ENCODE peak calls at places on chromosomes 13 and 19, in four cellular contexts. G is B cell, X is WERI-Rb-1, V is tibial artery. E is an unnamed sample.
A peak's percentile ranks its signal among the peaks of the same experiment; 100 is the strongest.

GRCh38 chr19:41872775-41873647 is 4.1 kb upstream of the CD79A start:
- DNase-seq in G (peak; percentile 76), X (peak; percentile 89), V (no peak), E (no peak)

GRCh38 chr13:34967851-34968562 is 25.9 kb downstream of the NBEA start:
- DNase-seq in G (no peak), X (no peak), V (no peak), E (no peak)

GRCh38 chr19:56294557-56294956 is 20.1 kb downstream of the ZSCAN5A start:
- DNase-seq in G (no peak), X (no peak), V (no peak), E (no peak)

GRCh38 chr19:2343289-2343982 is 15.0 kb downstream of the SPPL2B start:
- DNase-seq in G (no peak), X (no peak), V (no peak), E (no peak)

GRCh38 chr19:10079031-10079453 is 7.1 kb upstream of the SHFL start:
- DNase-seq in G (no peak), X (no peak), V (no peak), E (no peak)

GRCh38 chr19:48511800-48512503 is at the start of gene LMTK3:
- DNase-seq in G (no peak), X (peak; percentile 58), V (no peak), E (no peak)

GRCh38 chr13:110232756-110233155 is 74.2 kb downstream of the COL4A1 start:
- DNase-seq in G (no peak), X (no peak), V (peak; percentile 73), E (peak; percentile 80)

GRCh38 chr13:108993346-108993745 is 363.9 kb downstream of the MYO16 start:
- DNase-seq in G (no peak), X (no peak), V (no peak), E (no peak)

GRCh38 chr13:51644649-51645048 is 60.4 kb downstream of the WDFY2 start:
- DNase-seq in G (peak; percentile 43), X (no peak), V (no peak), E (no peak)

GRCh38 chr13:26605845-26606244 is 48.4 kb downstream of the WASF3 start:
- DNase-seq in G (no peak), X (peak; percentile 65), V (no peak), E (no peak)
- TF ChIP-seq CTCF in G (no peak), X (peak; percentile 61), V (no peak), E (no peak)

GRCh38 chr13:39672378-39673132 is 17.1 kb downstream of the COG6 start:
- DNase-seq in G (no peak), X (no peak), V (no peak), E (no peak)

GRCh38 chr13:39675904-39676303 is 20.4 kb downstream of the COG6 start:
- DNase-seq in G (no peak), X (no peak), V (no peak), E (no peak)

GRCh38 chr13:39682310-39682709 is 26.8 kb downstream of the COG6 start:
- DNase-seq in G (no peak), X (no peak), V (no peak), E (no peak)

DNA sequence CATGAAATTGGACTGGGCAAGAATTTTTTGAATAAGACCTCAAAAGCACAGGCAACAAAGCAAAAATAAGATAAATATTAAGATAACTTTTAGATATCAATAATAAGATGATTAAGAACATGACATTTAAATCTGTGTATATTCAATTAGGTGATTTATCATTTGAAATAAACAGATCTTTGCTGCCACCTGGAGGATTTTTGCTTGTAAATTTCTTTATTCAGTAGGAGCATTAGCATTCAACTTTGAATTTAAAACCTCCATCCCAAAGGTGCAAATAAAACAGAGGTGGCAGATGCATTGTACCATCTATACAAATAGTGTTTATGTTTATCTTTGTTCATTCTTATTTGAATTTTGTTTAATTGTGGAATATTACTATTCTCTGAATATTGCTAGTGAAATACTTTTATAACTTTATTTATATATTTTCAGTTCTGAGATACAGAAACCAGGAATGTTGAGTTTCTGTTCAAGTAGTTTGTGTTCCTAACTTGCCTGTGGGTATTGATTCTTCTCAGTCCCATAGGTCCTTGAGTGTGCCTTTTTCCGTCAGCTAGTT is 20.9 kb downstream of the COG6 start:
- DNase-seq in G (no peak), X (no peak), V (no peak), E (no peak)
- TF ChIP-seq CTCF in G (peak; percentile 75), X (no peak), V (peak; percentile 55), E (no peak)

GRCh38 chr13:98773053-98773452 is 20.6 kb upstream of the SLC15A1 start:
- DNase-seq in G (no peak), X (no peak), V (no peak), E (no peak)
- TF ChIP-seq CTCF in G (no peak), X (peak; percentile 51), V (no peak), E (no peak)

DNA sequence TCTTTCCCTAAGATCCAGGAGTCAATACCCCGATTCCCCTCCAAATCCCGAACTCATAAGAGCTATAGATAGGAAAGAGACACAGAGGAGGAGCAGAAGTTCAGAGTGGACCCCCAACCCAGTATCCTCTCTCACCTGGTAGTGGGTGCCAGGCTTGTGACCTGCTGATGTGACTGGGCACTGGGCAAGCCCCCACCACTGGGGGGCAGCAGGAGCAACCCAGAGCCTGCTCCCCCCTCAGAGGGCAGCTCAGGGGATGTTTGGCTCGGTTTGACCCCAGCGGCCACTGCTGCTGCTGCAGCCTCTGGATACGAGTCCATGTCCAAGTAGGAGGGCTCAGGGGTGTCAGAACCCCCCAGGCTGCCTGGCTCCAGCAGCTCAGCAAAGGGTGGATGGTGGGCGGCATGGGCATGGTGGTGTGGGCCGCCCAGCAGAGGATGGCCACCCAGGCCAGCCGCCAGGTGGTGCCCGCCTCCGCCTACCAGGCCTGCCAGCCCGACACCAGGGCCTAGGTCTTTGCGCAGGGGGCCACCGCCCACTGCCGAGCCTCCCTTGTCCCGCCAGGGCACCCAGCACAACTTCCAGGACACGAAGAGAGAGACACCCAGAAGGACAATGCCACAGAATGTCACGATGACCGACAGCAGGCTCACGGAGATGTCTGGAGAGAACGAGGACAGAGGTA is 7.4 kb downstream of the SYT3 start:
- DNase-seq in G (no peak), X (no peak), V (no peak), E (no peak)
- TF ChIP-seq CTCF in G (no peak), X (peak; percentile 36), V (no peak), E (no peak)

DNA sequence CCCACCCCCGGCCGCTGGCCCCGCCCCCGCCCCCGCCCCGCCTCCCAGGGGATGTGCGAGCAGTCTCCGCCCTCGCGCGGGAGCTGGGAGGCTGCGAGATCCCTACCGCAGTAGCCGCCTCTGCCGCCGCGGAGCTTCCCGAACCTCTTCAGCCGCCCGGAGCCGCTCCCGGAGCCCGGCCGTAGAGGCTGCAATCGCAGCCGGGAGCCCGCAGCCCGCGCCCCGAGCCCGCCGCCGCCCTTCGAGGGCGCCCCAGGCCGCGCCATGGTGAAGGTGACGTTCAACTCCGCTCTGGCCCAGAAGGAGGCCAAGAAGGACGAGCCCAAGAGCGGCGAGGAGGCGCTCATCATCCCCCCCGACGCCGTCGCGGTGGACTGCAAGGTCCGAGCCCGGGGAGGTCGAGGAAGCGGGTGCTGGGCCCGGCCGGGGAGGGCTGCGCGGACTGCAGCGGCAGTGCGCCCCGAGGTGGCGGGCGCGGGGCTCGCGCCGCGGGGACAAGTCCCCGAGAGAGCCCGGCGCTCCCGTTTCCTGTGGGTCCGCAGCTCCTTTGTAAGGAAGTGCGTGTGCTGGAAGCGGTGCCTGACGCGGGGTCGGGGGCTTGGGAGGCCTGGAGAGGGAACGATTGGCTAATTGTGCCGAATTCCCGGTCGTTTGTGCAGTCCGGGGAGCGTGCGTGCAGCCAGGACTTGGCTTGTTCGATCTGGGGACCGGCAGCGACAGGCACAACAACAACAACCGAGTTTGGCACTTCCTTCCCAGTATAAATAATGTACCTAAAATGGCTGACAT is at the start of gene ITM2B:
- DNase-seq in G (peak; percentile 51), X (peak; percentile 45), V (peak; percentile 77), E (peak; percentile 87)
- TF ChIP-seq CTCF in G (peak; percentile 57), X (peak; percentile 33), V (peak; percentile 29), E (no peak)

GRCh38 chr13:45206340-45206739 is 5.5 kb upstream of the KCTD4 start:
- DNase-seq in G (no peak), X (no peak), V (no peak), E (no peak)

GRCh38 chr13:45207319-45207718 is 6.5 kb upstream of the KCTD4 start:
- DNase-seq in G (no peak), X (no peak), V (no peak), E (no peak)

GRCh38 chr13:45205124-45205523 is 4.3 kb upstream of the KCTD4 start:
- DNase-seq in G (no peak), X (no peak), V (no peak), E (no peak)

GRCh38 chr13:45209229-45209628 is 8.4 kb upstream of the KCTD4 start:
- DNase-seq in G (no peak), X (no peak), V (no peak), E (no peak)

GRCh38 chr13:45208132-45208531 is 7.3 kb upstream of the KCTD4 start:
- DNase-seq in G (no peak), X (no peak), V (no peak), E (no peak)
- TF ChIP-seq CTCF in G (no peak), X (no peak), V (no peak), E (no peak)

GRCh38 chr13:113561417-113562084 is 23.0 kb upstream of the TFDP1 start:
- DNase-seq in G (no peak), X (peak; percentile 24), V (no peak), E (peak; percentile 62)

GRCh38 chr13:113560645-113561416 is 23.7 kb upstream of the TFDP1 start:
- DNase-seq in G (no peak), X (no peak), V (no peak), E (peak; percentile 62)

GRCh38 chr13:113559901-113560644 is 24.5 kb upstream of the TFDP1 start:
- DNase-seq in G (no peak), X (no peak), V (no peak), E (peak; percentile 36)

GRCh38 chr13:113562866-113563265 is 21.7 kb upstream of the TFDP1 start:
- DNase-seq in G (no peak), X (no peak), V (no peak), E (peak; percentile 40)

GRCh38 chr13:113562085-113562749 is 22.3 kb upstream of the TFDP1 start:
- DNase-seq in G (no peak), X (peak; percentile 94), V (peak; percentile 70), E (peak; percentile 66)
- TF ChIP-seq CTCF in G (peak; percentile 63), X (peak; percentile 99), V (peak; percentile 39), E (peak; percentile 40)

GRCh38 chr19:29532956-29533355 is 7.2 kb downstream of the VSTM2B start:
- DNase-seq in G (no peak), X (no peak), V (peak; percentile 59), E (no peak)
- TF ChIP-seq CTCF in G (no peak), X (no peak), V (no peak), E (no peak)